ENCODE peak calls at places on chromosomes 4 and X, in four cellular contexts. M is Caki2, H is NCI-H524, L is ELF-1. T is an unnamed sample.

GRCh38 chr4:42519803-42520417 is 122.6 kb downstream of the SHISA3 start:
- DNase-seq in H (no peak), M (peak), L (no peak), T (peak)

GRCh38 chrX:22063284-22063683 is 31.2 kb downstream of the PHEX start:
- DNase-seq in M (no peak), H (no peak), L (no peak), T (no peak)

GRCh38 chrX:49915352-49916222 is 6.8 kb upstream of the CLCN5 start:
- DNase-seq in H (peak), M (peak), L (peak), T (peak)

GRCh38 chr4:72567821-72568620 is 1.0 kb downstream of the ADAMTS3 start:
- DNase-seq in H (peak), L (peak), M (peak), T (peak)

GRCh38 chr4:150119492-150119891 is 41.2 kb downstream of the DCLK2 start:
- DNase-seq in L (no peak), M (peak), H (no peak), T (no peak)

GRCh38 chr4:911871-912490 is 20.1 kb downstream of the GAK start:
- DNase-seq in M (no peak), H (no peak), L (no peak), T (no peak)

GRCh38 chr4:78337621-78338020 is 213.9 kb upstream of the ANXA3 start:
- DNase-seq in L (no peak), H (no peak), M (no peak), T (no peak)

GRCh38 chrX:65127804-65128203 is 151.6 kb upstream of the ZC4H2 start:
- DNase-seq in L (no peak), M (no peak), H (no peak), T (no peak)

GRCh38 chr4:92359481-92359880 is 55.7 kb downstream of the GRID2 start:
- DNase-seq in H (no peak), L (no peak), M (no peak), T (no peak)

GRCh38 chr4:182788197-182788596 is 129.0 kb downstream of the DCTD start:
- DNase-seq in L (no peak), M (no peak), H (no peak), T (no peak)

GRCh38 chr4:180261346-180261745 is 1981.9 kb upstream of the TENM3 start:
- DNase-seq in H (no peak), M (no peak), L (no peak), T (no peak)

GRCh38 chr4:81130569-81130968 is 84.5 kb downstream of the PRKG2 start:
- DNase-seq in L (peak), H (no peak), M (no peak), T (no peak)

GRCh38 chrX:100409316-100410082 is 574 bp downstream of the PCDH19 start:
- DNase-seq in M (no peak), H (no peak), L (peak), T (peak)

GRCh38 chr4:99722006-99722405 is 64.4 kb upstream of the C4orf54 start:
- DNase-seq in L (no peak), M (no peak), H (no peak), T (no peak)

GRCh38 chr4:114384629-114385028 is 214.0 kb upstream of the UGT8 start:
- DNase-seq in H (no peak), L (no peak), M (no peak), T (peak)

GRCh38 chrX:25344191-25344936 is 328.6 kb upstream of the ARX start:
- DNase-seq in M (no peak), H (peak), L (no peak), T (peak)

GRCh38 chrX:154827624-154828408 is 6.6 kb downstream of the SMIM9 start:
- DNase-seq in M (no peak), L (no peak), H (no peak), T (no peak)

GRCh38 chrX:45035071-45035470 is 162.1 kb downstream of the KDM6A start:
- DNase-seq in H (no peak), L (no peak), M (no peak), T (no peak)

GRCh38 chr4:31662951-31663350 is 942.8 kb downstream of the PCDH7 start:
- DNase-seq in H (no peak), L (no peak), M (no peak), T (no peak)

GRCh38 chrX:42824541-42824940 is 46.6 kb upstream of the PPP1R2C start:
- DNase-seq in M (no peak), H (no peak), L (no peak), T (no peak)

GRCh38 chrX:101485212-101486064 is at the start of gene ARMCX4:
- DNase-seq in M (no peak), H (peak), L (peak), T (peak)

GRCh38 chr4:56375458-56375857 is 11.8 kb downstream of the AASDH start:
- DNase-seq in L (no peak), M (no peak), H (no peak), T (no peak)

GRCh38 chr4:7295917-7296660 is 103.8 kb downstream of the SORCS2 start:
- DNase-seq in L (no peak), H (peak), M (peak), T (peak)

GRCh38 chr4:102598759-102599379 is 97.7 kb downstream of the NFKB1 start:
- DNase-seq in M (no peak), L (no peak), H (no peak), T (no peak)

GRCh38 chr4:182874158-182874855 is 42.9 kb downstream of the DCTD start:
- DNase-seq in L (no peak), M (no peak), H (no peak), T (no peak)

GRCh38 chrX:13732246-13733067 is 2.0 kb downstream of the TRAPPC2 start:
- DNase-seq in L (no peak), M (no peak), H (no peak), T (no peak)

GRCh38 chr4:2832309-2832980 is 11.2 kb upstream of the ADD1 start:
- DNase-seq in L (no peak), M (no peak), H (no peak), T (no peak)

GRCh38 chr4:97074531-97074930 is 1068.7 kb downstream of the STPG2 start:
- DNase-seq in L (no peak), M (no peak), H (no peak), T (no peak)

GRCh38 chr4:5409980-5410618 is 298.3 kb downstream of the EVC2 start:
- DNase-seq in H (no peak), M (no peak), L (no peak), T (no peak)

GRCh38 chr4:148222991-148223660 is 219.1 kb downstream of the NR3C2 start:
- DNase-seq in L (no peak), H (no peak), M (no peak), T (no peak)

GRCh38 chr4:53490965-53491622 is 100.2 kb downstream of the LNX1 start:
- DNase-seq in L (no peak), H (no peak), M (peak), T (peak)

GRCh38 chr4:103484521-103484920 is 235.3 kb downstream of the TACR3 start:
- DNase-seq in H (no peak), M (no peak), L (no peak), T (no peak)

GRCh38 chrX:38548508-38548907 is 12.8 kb upstream of the TSPAN7 start:
- DNase-seq in L (no peak), M (no peak), H (no peak), T (no peak)

GRCh38 chr4:157550028-157550427 is 329.5 kb downstream of the GRIA2 start:
- DNase-seq in M (no peak), L (no peak), H (no peak), T (no peak)

GRCh38 chrX:38796926-38797325 is 4.3 kb upstream of the MID1IP1 start:
- DNase-seq in H (no peak), L (no peak), M (no peak), T (no peak)

GRCh38 chrX:110713666-110714065 is 82.0 kb downstream of the CHRDL1 start:
- DNase-seq in M (no peak), H (no peak), L (no peak), T (no peak)

GRCh38 chr4:111636961-111637556 is 508.2 kb upstream of the FAM241A start:
- DNase-seq in M (no peak), L (no peak), H (no peak), T (no peak)

GRCh38 chr4:38681283-38682066 is 17.5 kb downstream of the KLF3 start:
- DNase-seq in H (no peak), L (no peak), M (no peak), T (no peak)

GRCh38 chr4:155722816-155723499 is 35.9 kb upstream of the GUCY1B1 start:
- DNase-seq in H (no peak), L (no peak), M (peak), T (no peak)

GRCh38 chrX:65878456-65878855 is 161.4 kb downstream of the VSIG4 start:
- DNase-seq in L (no peak), H (no peak), M (no peak), T (no peak)